ENCODE peak calls at places on chromosomes 13 and 19, in five cellular contexts. One of them, this sample, is unnamed.
A peak's percentile ranks its signal among the peaks of the same experiment; 100 is the strongest.

GRCh38 chr19:6501740-6502648 is at the start of gene TUBB4A:
- DNase-seq in sigmoid colon: no peak
- DNase-seq in HL-60: no peak
- DNase-seq in SK-N-SH: peak; percentile 95
- DNase-seq in stomach: no peak
- DNase-seq in this sample: peak; percentile 86

GRCh38 chr13:108270442-108270841 is 924 bp downstream of the TNFSF13B start:
- DNase-seq in sigmoid colon: no peak
- DNase-seq in HL-60: no peak
- DNase-seq in SK-N-SH: peak; percentile 37
- DNase-seq in stomach: no peak
- DNase-seq in this sample: peak; percentile 68

GRCh38 chr13:101515504-101515903 is 63.0 kb downstream of the ITGBL1 start:
- DNase-seq in sigmoid colon: no peak
- DNase-seq in HL-60: no peak
- DNase-seq in SK-N-SH: no peak
- DNase-seq in stomach: no peak
- DNase-seq in this sample: no peak

GRCh38 chr13:27309967-27310598 is 39.5 kb downstream of the RASL11A start:
- DNase-seq in sigmoid colon: no peak
- DNase-seq in HL-60: no peak
- DNase-seq in SK-N-SH: no peak
- DNase-seq in stomach: no peak
- DNase-seq in this sample: no peak

GRCh38 chr13:32527151-32527550 is 11.4 kb downstream of the N4BP2L2 start:
- DNase-seq in sigmoid colon: no peak
- DNase-seq in HL-60: no peak
- DNase-seq in SK-N-SH: no peak
- DNase-seq in stomach: no peak
- DNase-seq in this sample: no peak

GRCh38 chr19:18668252-18668631 is 15.2 kb upstream of the CRTC1 start:
- DNase-seq in sigmoid colon: no peak
- DNase-seq in HL-60: no peak
- DNase-seq in SK-N-SH: no peak
- DNase-seq in stomach: no peak
- DNase-seq in this sample: no peak

GRCh38 chr13:33279898-33280549 is 5.5 kb downstream of the STARD13 start:
- DNase-seq in sigmoid colon: no peak
- DNase-seq in HL-60: no peak
- DNase-seq in SK-N-SH: no peak
- DNase-seq in stomach: no peak
- DNase-seq in this sample: no peak

GRCh38 chr19:12984143-12984627 is 11.1 kb upstream of the NFIX start:
- DNase-seq in sigmoid colon: no peak
- DNase-seq in HL-60: no peak
- DNase-seq in SK-N-SH: no peak
- DNase-seq in stomach: no peak
- DNase-seq in this sample: no peak

GRCh38 chr13:33169273-33169980 is 116.1 kb downstream of the STARD13 start:
- DNase-seq in sigmoid colon: no peak
- DNase-seq in HL-60: no peak
- DNase-seq in SK-N-SH: no peak
- DNase-seq in stomach: no peak
- DNase-seq in this sample: no peak

GRCh38 chr19:38742906-38743305 is 1.4 kb downstream of the CAPN12 start:
- DNase-seq in sigmoid colon: no peak
- DNase-seq in HL-60: no peak
- DNase-seq in SK-N-SH: peak; percentile 22
- DNase-seq in stomach: no peak
- DNase-seq in this sample: peak; percentile 64

GRCh38 chr19:14349426-14349825 is 31.8 kb upstream of the ADGRE5 start:
- DNase-seq in sigmoid colon: no peak
- DNase-seq in HL-60: no peak
- DNase-seq in SK-N-SH: no peak
- DNase-seq in stomach: no peak
- DNase-seq in this sample: no peak

GRCh38 chr13:43784491-43784890 is 2.3 kb downstream of the ENOX1 start:
- DNase-seq in sigmoid colon: no peak
- DNase-seq in HL-60: no peak
- DNase-seq in SK-N-SH: no peak
- DNase-seq in stomach: no peak
- DNase-seq in this sample: no peak

GRCh38 chr13:21420706-21421105 is 38.4 kb downstream of the ZDHHC20 start:
- DNase-seq in sigmoid colon: no peak
- DNase-seq in HL-60: no peak
- DNase-seq in SK-N-SH: no peak
- DNase-seq in stomach: no peak
- DNase-seq in this sample: no peak

GRCh38 chr19:19217110-19217509 is 5.4 kb downstream of the NCAN start:
- DNase-seq in sigmoid colon: no peak
- DNase-seq in HL-60: no peak
- DNase-seq in SK-N-SH: peak; percentile 66
- DNase-seq in stomach: no peak
- DNase-seq in this sample: no peak

GRCh38 chr13:50594276-50594970 is 249.1 kb downstream of the DLEU7 start:
- DNase-seq in sigmoid colon: no peak
- DNase-seq in HL-60: no peak
- DNase-seq in SK-N-SH: peak; percentile 27
- DNase-seq in stomach: no peak
- DNase-seq in this sample: peak; percentile 92

GRCh38 chr19:15614507-15615379 is at the start of gene CYP4F8:
- DNase-seq in sigmoid colon: no peak
- DNase-seq in HL-60: no peak
- DNase-seq in SK-N-SH: no peak
- DNase-seq in stomach: no peak
- DNase-seq in this sample: no peak

GRCh38 chr19:29873024-29873800 is 61.4 kb downstream of the CCNE1 start:
- DNase-seq in sigmoid colon: no peak
- DNase-seq in HL-60: no peak
- DNase-seq in SK-N-SH: peak; percentile 96
- DNase-seq in stomach: peak; percentile 55
- DNase-seq in this sample: peak; percentile 92

GRCh38 chr13:24233351-24233901 is 72.9 kb downstream of the SPATA13 start:
- DNase-seq in sigmoid colon: no peak
- DNase-seq in HL-60: no peak
- DNase-seq in SK-N-SH: no peak
- DNase-seq in stomach: no peak
- DNase-seq in this sample: no peak

GRCh38 chr19:54473071-54473941 is at the start of gene CDC42EP5:
- DNase-seq in sigmoid colon: peak; percentile 91
- DNase-seq in HL-60: no peak
- DNase-seq in SK-N-SH: peak; percentile 60
- DNase-seq in stomach: peak; percentile 50
- DNase-seq in this sample: peak; percentile 73

GRCh38 chr13:51619614-51620013 is 35.4 kb downstream of the WDFY2 start:
- DNase-seq in sigmoid colon: no peak
- DNase-seq in HL-60: no peak
- DNase-seq in SK-N-SH: no peak
- DNase-seq in stomach: no peak
- DNase-seq in this sample: no peak

GRCh38 chr13:100588350-100589177 is at the start of gene GGACT:
- DNase-seq in sigmoid colon: peak; percentile 74
- DNase-seq in HL-60: peak; percentile 39
- DNase-seq in SK-N-SH: peak; percentile 95
- DNase-seq in stomach: peak; percentile 79
- DNase-seq in this sample: peak; percentile 96

GRCh38 chr19:9308091-9308490 is 1.5 kb downstream of the ZNF699 start:
- DNase-seq in sigmoid colon: no peak
- DNase-seq in HL-60: no peak
- DNase-seq in SK-N-SH: no peak
- DNase-seq in stomach: no peak
- DNase-seq in this sample: no peak

DNA sequence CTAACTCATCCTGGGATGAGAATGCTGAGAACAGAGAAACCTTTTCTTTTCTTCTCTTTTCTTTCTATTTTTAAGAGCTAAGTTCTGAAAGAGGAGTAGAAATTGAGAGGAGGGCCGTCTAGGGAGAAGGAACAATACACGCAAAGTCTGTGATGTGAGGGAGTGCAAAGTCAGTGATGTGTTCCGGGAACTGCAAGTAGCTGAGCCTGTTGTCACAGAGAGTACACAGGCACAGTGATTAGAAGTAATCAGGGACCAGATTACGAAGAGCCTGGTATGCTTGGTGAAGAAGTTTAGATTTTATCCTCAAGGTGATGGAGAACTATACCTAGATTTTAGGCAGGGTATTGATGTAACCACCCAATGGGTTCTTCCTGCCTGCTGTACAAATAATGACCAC is 32.0 kb upstream of the CXCL17 start:
- DNase-seq in sigmoid colon: no peak
- DNase-seq in HL-60: no peak
- DNase-seq in SK-N-SH: no peak
- DNase-seq in stomach: no peak
- DNase-seq in this sample: no peak
- TF ChIP-seq CTCF in sigmoid colon: no peak
- TF ChIP-seq CTCF in HL-60: no peak
- TF ChIP-seq CTCF in SK-N-SH: no peak
- TF ChIP-seq CTCF in stomach: no peak
- TF ChIP-seq CTCF in this sample: no peak

GRCh38 chr19:583198-583967 is 6.3 kb upstream of the HCN2 start:
- DNase-seq in sigmoid colon: no peak
- DNase-seq in HL-60: no peak
- DNase-seq in SK-N-SH: no peak
- DNase-seq in stomach: no peak
- DNase-seq in this sample: no peak
- TF ChIP-seq POLR2AphosphoS5 in sigmoid colon: no peak
- TF ChIP-seq POLR2AphosphoS5 in HL-60: no peak
- TF ChIP-seq POLR2AphosphoS5 in SK-N-SH: no peak
- TF ChIP-seq POLR2AphosphoS5 in stomach: no peak
- TF ChIP-seq POLR2AphosphoS5 in this sample: peak; percentile 25

GRCh38 chr19:1566392-1567115 is 1.6 kb downstream of the MEX3D start:
- DNase-seq in sigmoid colon: peak; percentile 88
- DNase-seq in HL-60: no peak
- DNase-seq in SK-N-SH: peak; percentile 95
- DNase-seq in stomach: peak; percentile 71
- DNase-seq in this sample: no peak

GRCh38 chr19:1567848-1568227 is 287 bp downstream of the MEX3D start:
- DNase-seq in sigmoid colon: no peak
- DNase-seq in HL-60: no peak
- DNase-seq in SK-N-SH: peak; percentile 78
- DNase-seq in stomach: no peak
- DNase-seq in this sample: no peak

GRCh38 chr19:1568320-1569019 is at the start of gene MEX3D:
- DNase-seq in sigmoid colon: peak; percentile 89
- DNase-seq in HL-60: peak; percentile 47
- DNase-seq in SK-N-SH: peak; percentile 100
- DNase-seq in stomach: peak; percentile 87
- DNase-seq in this sample: peak; percentile 93

GRCh38 chr19:1569997-1570396 is 1.9 kb upstream of the MEX3D start:
- DNase-seq in sigmoid colon: no peak
- DNase-seq in HL-60: no peak
- DNase-seq in SK-N-SH: no peak
- DNase-seq in stomach: no peak
- DNase-seq in this sample: no peak

GRCh38 chr19:1567116-1567847 is 843 bp downstream of the MEX3D start:
- DNase-seq in sigmoid colon: no peak
- DNase-seq in HL-60: no peak
- DNase-seq in SK-N-SH: peak; percentile 72
- DNase-seq in stomach: peak; percentile 45
- DNase-seq in this sample: no peak
- TF ChIP-seq CTCF in sigmoid colon: no peak
- TF ChIP-seq CTCF in HL-60: no peak
- TF ChIP-seq CTCF in SK-N-SH: no peak
- TF ChIP-seq CTCF in stomach: no peak
- TF ChIP-seq CTCF in this sample: no peak

GRCh38 chr13:99124695-99125334 is 75.8 kb upstream of the UBAC2 start:
- DNase-seq in sigmoid colon: no peak
- DNase-seq in HL-60: peak; percentile 49
- DNase-seq in SK-N-SH: no peak
- DNase-seq in stomach: no peak
- DNase-seq in this sample: no peak
- TF ChIP-seq POLR2AphosphoS5 in sigmoid colon: no peak
- TF ChIP-seq POLR2AphosphoS5 in HL-60: no peak
- TF ChIP-seq POLR2AphosphoS5 in SK-N-SH: no peak
- TF ChIP-seq POLR2AphosphoS5 in stomach: no peak
- TF ChIP-seq POLR2AphosphoS5 in this sample: no peak

This sample was measured in spleen.